ENCODE peak calls at places on chromosomes 3 and 15, in four cellular contexts. P, D, B and E are unnamed samples.
A peak's percentile ranks its signal among the peaks of the same experiment; 100 is the strongest.

GRCh38 chr3:105495021-105495420 is 128.3 kb downstream of the ALCAM start:
- DNase-seq in P (no peak), D (no peak), B (no peak), E (no peak)

GRCh38 chr3:30493912-30494311 is 112.5 kb upstream of the TGFBR2 start:
- DNase-seq in P (no peak), D (no peak), B (no peak), E (no peak)

GRCh38 chr3:190051643-190052042 is 69.1 kb downstream of the P3H2 start:
- DNase-seq in P (no peak), D (no peak), B (no peak), E (no peak)

GRCh38 chr3:59771760-59772159 is 721.9 kb upstream of the CFAP20DC start:
- DNase-seq in P (no peak), D (peak; percentile 5), B (no peak), E (no peak)

GRCh38 chr3:143237036-143237688 is 117.6 kb downstream of the CHST2 start:
- DNase-seq in P (no peak), D (no peak), B (no peak), E (no peak)

GRCh38 chr3:164419220-164419619 is 659.1 kb downstream of the SI start:
- DNase-seq in P (no peak), D (no peak), B (no peak), E (no peak)

GRCh38 chr15:42155546-42156265 is 730 bp downstream of the PLA2G4F start:
- DNase-seq in P (no peak), D (no peak), B (peak; percentile 58), E (peak; percentile 56)

GRCh38 chr3:144129536-144130214 is 158.1 kb downstream of the DIPK2A start:
- DNase-seq in P (no peak), D (no peak), B (no peak), E (no peak)

GRCh38 chr15:65333863-65334262 is 29.4 kb downstream of the RNU5B-1 start:
- DNase-seq in P (no peak), D (no peak), B (peak; percentile 32), E (no peak)

GRCh38 chr3:4550957-4551754 is 58.0 kb downstream of the ITPR1 start:
- DNase-seq in P (no peak), D (no peak), B (peak; percentile 33), E (no peak)
- TF ChIP-seq FOXJ3 in P (no peak), D (no peak), B (no peak), E (no peak)

DNA sequence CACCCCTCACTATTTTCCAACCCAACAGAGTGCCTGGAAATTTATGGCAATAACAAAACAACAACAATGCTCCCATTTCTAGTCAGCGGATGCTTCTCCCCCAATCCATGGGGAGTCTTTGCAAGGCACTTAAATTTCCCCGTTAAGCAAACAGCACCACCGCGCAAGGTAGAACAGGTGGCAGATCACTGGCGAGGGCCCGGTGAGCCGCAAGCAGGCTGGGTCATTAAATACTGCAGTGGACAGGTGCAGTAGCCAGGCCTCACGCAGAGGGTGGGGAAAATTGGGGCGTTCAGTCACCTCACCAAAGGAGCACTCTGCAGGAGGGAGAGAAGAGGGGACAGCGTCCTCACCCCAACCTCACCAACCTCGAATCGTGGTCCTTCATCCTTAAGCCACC is 147.5 kb downstream of the NTRK3 start:
- DNase-seq in P (no peak), D (no peak), B (no peak), E (no peak)
- TF ChIP-seq FOXJ3 in P (no peak), D (no peak), B (no peak), E (no peak)

DNA sequence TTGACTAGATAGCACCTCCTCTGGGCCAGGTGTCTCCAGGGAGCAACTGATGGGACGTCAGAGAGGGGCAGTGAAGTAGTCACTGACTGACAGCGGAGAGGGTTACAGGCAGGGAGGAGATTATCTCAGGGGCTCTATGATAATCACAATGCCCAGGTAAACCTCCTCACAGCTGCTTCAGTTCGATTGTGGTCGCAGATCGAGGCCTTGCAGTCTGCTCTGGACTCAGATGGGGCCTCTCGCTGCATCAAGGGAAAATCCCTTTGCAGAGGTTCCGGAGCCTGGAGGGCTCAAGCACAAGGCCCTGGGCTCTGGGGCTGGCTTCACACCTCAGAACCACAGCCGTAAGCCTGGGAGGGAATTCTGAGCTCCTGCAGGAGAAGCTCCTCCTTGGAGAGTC is 19.3 kb upstream of the SNRPA1 start:
- DNase-seq in P (no peak), D (no peak), B (no peak), E (no peak)
- TF ChIP-seq FOXJ3 in P (no peak), D (no peak), B (no peak), E (no peak)

GRCh38 chr3:27431116-27431515 is 53.1 kb downstream of the SLC4A7 start:
- DNase-seq in P (no peak), D (no peak), B (no peak), E (no peak)
- TF ChIP-seq FOXJ3 in P (no peak), D (no peak), B (no peak), E (no peak)

GRCh38 chr15:100833432-100834389 is 45.9 kb upstream of the ALDH1A3 start:
- DNase-seq in P (no peak), D (no peak), B (no peak), E (no peak)
- TF ChIP-seq FOXJ3 in P (no peak), D (no peak), B (no peak), E (no peak)

DNA sequence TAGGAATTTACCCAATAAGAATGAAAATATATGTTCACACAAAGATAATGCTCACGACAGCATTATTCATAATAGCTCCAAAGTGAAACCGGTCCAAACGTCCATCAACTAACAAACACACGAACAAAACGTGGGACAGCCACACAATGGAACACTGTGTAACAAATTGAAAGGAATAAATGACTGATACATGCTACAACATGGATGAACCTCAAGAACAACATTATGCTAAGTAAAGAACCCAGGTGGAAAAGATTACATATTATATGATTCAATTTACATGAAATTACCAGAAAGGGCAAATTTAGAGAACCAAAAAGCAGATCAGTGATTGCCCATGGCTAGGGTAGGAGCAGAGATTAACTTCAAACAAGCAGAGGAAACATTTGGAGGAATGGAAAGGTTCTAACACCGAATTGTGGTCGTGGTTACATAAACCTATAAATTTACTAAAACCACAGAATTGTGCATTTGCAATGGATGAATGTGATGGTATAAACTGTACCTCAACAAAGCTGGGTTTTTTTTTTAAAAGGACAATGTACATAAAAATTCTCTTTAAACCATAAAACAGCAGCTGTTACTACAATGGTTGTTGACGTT is 76.3 kb downstream of the XXYLT1 start:
- DNase-seq in P (no peak), D (no peak), B (no peak), E (no peak)
- TF ChIP-seq FOXJ3 in P (no peak), D (no peak), B (no peak), E (no peak)

GRCh38 chr15:40511093-40511471 is 40.3 kb downstream of the CHST14 start:
- DNase-seq in P (no peak), D (no peak), B (no peak), E (no peak)

GRCh38 chr15:40512440-40512839 is 41.7 kb downstream of the CHST14 start:
- DNase-seq in P (no peak), D (no peak), B (no peak), E (no peak)

GRCh38 chr15:40510201-40510600 is 39.4 kb downstream of the CHST14 start:
- DNase-seq in P (no peak), D (no peak), B (no peak), E (no peak)

GRCh38 chr15:40508216-40508615 is 37.4 kb downstream of the CHST14 start:
- DNase-seq in P (no peak), D (no peak), B (no peak), E (no peak)

DNA sequence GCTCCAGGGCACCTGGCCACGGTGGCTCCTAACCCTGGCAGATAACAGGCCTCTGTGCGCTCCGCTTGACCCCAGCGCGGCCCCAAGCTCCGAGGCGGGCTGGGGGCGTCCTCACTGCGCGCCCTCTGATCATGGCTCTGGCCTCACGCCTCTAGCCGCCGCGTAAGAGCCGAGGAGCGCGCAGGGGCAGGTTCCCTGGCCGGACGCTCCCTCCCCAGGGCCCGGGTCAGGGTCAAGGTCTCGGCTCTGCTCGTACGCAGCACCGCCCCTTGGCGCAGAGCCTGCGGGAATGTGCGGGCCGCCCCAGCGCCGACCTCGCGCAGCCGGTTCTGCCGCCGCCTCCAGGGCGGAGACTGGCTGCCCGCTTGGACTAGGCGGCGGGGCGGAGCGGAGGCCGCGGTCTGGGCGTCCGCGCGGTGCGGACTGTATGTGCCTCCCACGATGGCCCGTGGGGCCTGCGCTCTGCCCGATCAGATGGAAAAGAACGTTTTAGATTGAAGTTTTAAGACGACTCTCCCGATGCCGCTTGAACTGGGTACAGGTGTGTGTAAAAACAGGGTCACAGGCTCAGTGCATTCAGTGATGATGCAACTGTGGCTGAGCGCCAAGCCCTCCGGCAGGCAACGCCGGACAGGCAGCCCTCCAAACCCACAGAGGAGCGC is 40.8 kb downstream of the CHST14 start:
- DNase-seq in P (peak; percentile 84), D (peak; percentile 62), B (peak; percentile 82), E (peak; percentile 91)
- TF ChIP-seq FOXJ3 in P (no peak), D (peak; percentile 14), B (no peak), E (no peak)

DNA sequence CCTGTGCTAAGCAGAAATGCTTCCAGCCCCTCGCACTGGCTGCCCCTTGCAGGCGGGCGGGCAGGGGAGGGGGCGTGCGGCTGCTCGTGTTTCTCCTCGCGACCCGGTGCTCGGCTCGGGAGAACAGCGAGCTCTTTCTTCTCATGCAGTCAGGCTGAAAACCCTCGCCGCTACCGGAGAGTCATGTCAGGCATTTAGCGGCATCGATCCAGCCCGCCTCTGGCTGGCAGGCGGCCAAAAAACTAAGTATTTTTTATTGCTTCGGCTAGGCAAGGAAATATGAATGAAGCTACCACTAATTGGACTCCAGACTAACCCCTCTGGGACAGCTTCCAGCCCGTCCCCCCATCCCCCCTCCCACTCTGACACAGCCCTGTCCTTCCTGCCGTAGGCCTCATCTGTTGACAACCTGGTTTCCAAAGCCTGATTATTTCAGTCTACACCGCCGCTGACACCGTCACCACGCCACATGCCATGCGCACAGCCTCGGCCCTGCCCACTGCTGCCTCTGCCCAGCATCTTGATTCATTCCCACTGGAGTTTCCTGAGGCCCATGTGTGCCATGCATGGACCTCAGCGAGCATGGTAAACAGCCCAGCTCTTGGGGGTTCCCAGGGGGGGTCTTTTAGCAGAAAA is 35.3 kb downstream of the TLE3 start:
- DNase-seq in P (peak; percentile 10), D (no peak), B (peak; percentile 91), E (no peak)
- TF ChIP-seq FOXJ3 in P (no peak), D (no peak), B (peak; percentile 66), E (no peak)

DNA sequence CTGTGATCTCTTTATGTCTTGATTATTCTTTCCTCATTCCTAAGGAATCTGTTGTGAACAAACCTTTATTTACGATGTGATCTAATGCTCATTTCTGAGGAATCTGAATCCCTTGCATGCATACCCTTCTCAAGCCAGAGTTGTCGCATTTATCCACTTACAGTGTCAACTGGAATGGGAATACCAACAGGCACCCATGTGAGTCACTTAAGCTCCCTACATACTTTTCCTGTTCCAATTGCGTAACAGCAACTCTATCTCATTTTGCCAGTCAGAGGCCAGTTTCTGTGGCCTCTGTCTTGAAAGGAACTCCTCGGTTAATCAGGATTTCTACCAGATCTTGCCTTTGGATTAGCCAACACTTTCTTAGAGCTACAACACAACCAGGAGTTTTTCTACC is 66.7 kb upstream of the BCHE start:
- DNase-seq in P (no peak), D (no peak), B (no peak), E (no peak)
- TF ChIP-seq FOXJ3 in P (no peak), D (no peak), B (no peak), E (no peak)

DNA sequence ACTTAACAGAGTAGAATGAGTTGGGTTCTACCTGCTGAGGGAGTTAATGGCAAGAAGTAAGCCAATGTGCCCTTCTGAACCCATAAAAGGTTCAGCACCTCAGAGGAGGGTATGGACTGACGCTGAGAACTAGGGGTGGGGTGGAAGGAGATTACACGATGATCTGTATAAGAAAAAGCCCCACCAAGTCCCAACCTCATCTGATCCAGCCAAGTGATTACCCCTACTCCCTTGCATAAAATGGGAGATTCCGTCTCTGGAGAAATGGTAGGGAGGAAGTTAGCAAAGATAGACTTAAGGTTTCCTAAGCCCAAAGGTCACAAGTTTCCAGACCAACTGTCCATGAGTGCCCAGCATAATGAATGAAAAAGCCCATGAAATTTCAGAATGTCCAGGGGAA is 7.1 kb upstream of the DVL3 start:
- DNase-seq in P (no peak), D (no peak), B (no peak), E (no peak)
- TF ChIP-seq FOXJ3 in P (no peak), D (no peak), B (no peak), E (no peak)